ENCODE peak calls at places on chromosomes 6 and 20, in eight cellular contexts. Q is GM23338, N is SK-N-SH, H is HCT116, C is HepG2, B is K562, R is GM12878, E is HL-60. D is an unnamed sample.

GRCh38 chr6:35786810-35787209 is 6.0 kb downstream of the CLPSL1 start:
- DNase-seq in Q (no peak), N (no peak), H (no peak), C (no peak), B (peak; percentile 48), R (no peak), E (no peak), D (no peak)

GRCh38 chr20:17873410-17874270 is 95.0 kb downstream of the SNX5 start:
- DNase-seq in Q (peak; percentile 47), N (peak; percentile 85), H (peak; percentile 57), C (peak; percentile 91), B (no peak), R (no peak), E (no peak), D (no peak)

GRCh38 chr20:20367681-20368413 is at the start of gene INSM1:
- DNase-seq in Q (peak; percentile 75), N (peak; percentile 47), H (no peak), C (no peak), B (no peak), R (no peak), E (no peak), D (no peak)

GRCh38 chr20:35947489-35947888 is 6.8 kb downstream of the SCAND1 start:
- DNase-seq in Q (peak; percentile 86), N (peak; percentile 58), H (peak; percentile 42), C (peak; percentile 69), B (no peak), R (no peak), E (no peak), D (no peak)

GRCh38 chr6:165716886-165717285 is 53.8 kb upstream of the PDE10A start:
- DNase-seq in Q (no peak), N (no peak), H (no peak), C (no peak), B (no peak), R (no peak), E (no peak), D (no peak)

GRCh38 chr6:41599836-41600445 is 38.3 kb upstream of the MDFI start:
- DNase-seq in Q (no peak), N (no peak), H (no peak), C (no peak), B (no peak), R (no peak), E (no peak), D (no peak)

GRCh38 chr6:128963561-128963960 is 80.6 kb downstream of the LAMA2 start:
- DNase-seq in Q (no peak), N (no peak), H (no peak), C (no peak), B (no peak), R (no peak), E (no peak), D (no peak)

GRCh38 chr6:137191670-137192069 is 18.2 kb upstream of the IL22RA2 start:
- DNase-seq in Q (no peak), N (no peak), H (no peak), C (no peak), B (no peak), R (no peak), E (no peak), D (no peak)

GRCh38 chr6:13427838-13428527 is 59.4 kb downstream of the GFOD1 start:
- DNase-seq in Q (peak; percentile 72), N (no peak), H (no peak), C (no peak), B (no peak), R (peak; percentile 98), E (no peak), D (no peak)

GRCh38 chr6:166465671-166466087 is 82.9 kb upstream of the MPC1 start:
- DNase-seq in Q (no peak), N (peak; percentile 63), H (no peak), C (no peak), B (peak; percentile 74), R (no peak), E (no peak), D (no peak)

GRCh38 chr6:105364243-105364642 is 38.6 kb downstream of the PREP start:
- DNase-seq in Q (no peak), N (peak; percentile 22), H (no peak), C (no peak), B (no peak), R (no peak), E (no peak), D (no peak)

GRCh38 chr6:12014027-12014872 is 2.1 kb downstream of the HIVEP1 start:
- DNase-seq in Q (no peak), N (no peak), H (no peak), C (no peak), B (no peak), R (no peak), E (no peak), D (no peak)

GRCh38 chr6:159125977-159126376 is 43.2 kb upstream of the FNDC1 start:
- DNase-seq in Q (no peak), N (peak; percentile 30), H (no peak), C (no peak), B (no peak), R (no peak), E (no peak), D (no peak)

GRCh38 chr6:126033696-126034095 is 47.4 kb downstream of the TRMT11 start:
- DNase-seq in Q (peak; percentile 72), N (peak; percentile 41), H (no peak), C (peak; percentile 68), B (peak; percentile 28), R (no peak), E (peak; percentile 15), D (no peak)

GRCh38 chr20:40323411-40323810 is 365.6 kb downstream of the MAFB start:
- DNase-seq in Q (no peak), N (no peak), H (no peak), C (no peak), B (no peak), R (no peak), E (peak; percentile 62), D (no peak)

GRCh38 chr6:14763616-14764015 is 482.3 kb upstream of the JARID2 start:
- DNase-seq in Q (no peak), N (no peak), H (no peak), C (no peak), B (no peak), R (no peak), E (no peak), D (no peak)

GRCh38 chr6:7742214-7742613 is 16.3 kb downstream of the BMP6 start:
- DNase-seq in Q (no peak), N (no peak), H (no peak), C (no peak), B (no peak), R (no peak), E (no peak), D (no peak)

GRCh38 chr6:7732219-7732618 is 6.3 kb downstream of the BMP6 start:
- DNase-seq in Q (peak; percentile 16), N (no peak), H (no peak), C (no peak), B (no peak), R (no peak), E (no peak), D (no peak)

GRCh38 chr6:7734707-7735383 is 8.9 kb downstream of the BMP6 start:
- DNase-seq in Q (no peak), N (no peak), H (no peak), C (no peak), B (no peak), R (no peak), E (no peak), D (no peak)

GRCh38 chr6:7737867-7738266 is 12.0 kb downstream of the BMP6 start:
- DNase-seq in Q (no peak), N (no peak), H (no peak), C (no peak), B (no peak), R (no peak), E (no peak), D (no peak)
- TF ChIP-seq REST in Q (no peak), N (no peak), H (no peak), C (no peak), B (no peak), R (no peak), E (no peak), D (no peak)

DNA sequence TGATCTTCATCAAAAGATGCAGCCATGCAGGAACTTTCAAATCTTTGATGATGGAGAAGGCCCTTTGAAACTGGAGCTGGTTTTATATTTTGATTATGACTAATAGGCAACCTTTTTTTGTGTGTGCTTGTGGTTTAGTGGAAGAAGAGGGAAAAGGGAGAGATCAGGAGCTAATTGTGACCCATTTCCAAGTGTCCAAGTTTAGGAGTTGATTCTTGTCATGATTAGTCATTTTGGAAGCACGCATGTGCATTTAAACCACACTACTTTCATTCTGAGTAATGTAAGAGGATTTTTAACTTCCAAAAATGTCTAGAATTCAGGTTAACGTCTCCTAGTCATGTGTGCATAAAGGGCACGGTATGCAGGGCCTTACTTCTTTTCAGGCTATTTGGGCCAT is 3.5 kb downstream of the FOXO3 start:
- DNase-seq in Q (no peak), N (no peak), H (peak; percentile 76), C (no peak), B (no peak), R (no peak), E (no peak), D (peak; percentile 82)
- H3K4me3 ChIP-seq in Q (no peak overlapping the region), N (peak overlapping the region; percentile 8), H (peak overlapping the region; percentile 25), C (peak overlapping the region; percentile 17), B (no peak overlapping the region), R (peak overlapping the region; percentile 38), E (no peak overlapping the region), D (no peak overlapping the region)

DNA sequence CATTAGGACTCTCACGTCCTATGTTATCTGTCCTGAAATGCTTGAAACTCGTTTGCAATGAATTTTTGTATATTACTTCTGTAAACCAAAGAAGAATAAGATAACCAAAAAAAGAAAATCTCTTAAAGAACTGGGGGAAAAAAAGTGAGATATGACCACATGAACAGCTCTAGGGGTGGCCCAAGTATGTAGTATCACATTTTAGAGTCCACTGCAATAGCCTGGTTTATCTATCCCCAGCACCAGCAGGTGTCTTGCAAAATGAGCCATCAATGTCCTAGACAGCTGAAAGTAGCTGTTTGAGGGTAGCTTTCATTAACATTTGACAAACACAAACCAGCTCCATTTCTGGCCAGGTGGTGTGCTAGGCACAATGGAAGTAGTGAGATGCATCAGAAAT is 102.8 kb downstream of the PXDC1 start:
- DNase-seq in Q (no peak), N (no peak), H (no peak), C (no peak), B (no peak), R (no peak), E (no peak), D (no peak)
- TF ChIP-seq POLR2AphosphoS5 in Q (no peak), N (no peak), H (no peak), C (no peak), B (no peak), R (no peak), E (no peak), D (no peak)

GRCh38 chr20:50735813-50736212 is 4.4 kb downstream of the PARD6B start:
- DNase-seq in Q (no peak), N (no peak), H (no peak), C (no peak), B (no peak), R (no peak), E (no peak), D (no peak)

GRCh38 chr20:50731930-50732690 is 730 bp downstream of the PARD6B start:
- DNase-seq in Q (peak; percentile 61), N (no peak), H (no peak), C (peak; percentile 60), B (no peak), R (no peak), E (no peak), D (no peak)

GRCh38 chr20:50733644-50734349 is 2.4 kb downstream of the PARD6B start:
- DNase-seq in Q (no peak), N (no peak), H (no peak), C (no peak), B (no peak), R (no peak), E (no peak), D (no peak)

GRCh38 chr20:50737352-50737751 is 6.0 kb downstream of the PARD6B start:
- DNase-seq in Q (peak; percentile 83), N (no peak), H (no peak), C (no peak), B (no peak), R (no peak), E (no peak), D (no peak)

GRCh38 chr20:50734730-50735679 is 3.6 kb downstream of the PARD6B start:
- DNase-seq in Q (no peak), N (no peak), H (no peak), C (no peak), B (no peak), R (no peak), E (no peak), D (no peak)
- TF ChIP-seq REST in Q (no peak), N (no peak), H (no peak), C (no peak), B (no peak), R (no peak), E (no peak), D (no peak)